ENCODE peak calls at places on chromosomes 12 and 14, in nine cellular contexts. U is neural crest cell; B is hypothalamus; T is NCI-H2081; Q is neuronal stem cell; Z is stimulated activated CD4-positive, alpha-beta T cell treated with anti-CD3 and anti-CD28 coated beads, TNF-alpha, amount 100 ng/mL, for 48 hours; H is islet precursor cell; K is T-helper 1 cell; W is NCI-H69. C is an unnamed sample.

GRCh38 chr14:67529947-67530935 is 2.8 kb upstream of the PLEKHH1 start:
- DNase-seq in U (no peak), B (no peak), T (no peak), Q (no peak), Z (no peak), H (no peak), K (no peak), W (no peak), C (no peak)

GRCh38 chr12:110741795-110742717 is 635 bp downstream of the PPP1CC start:
- DNase-seq in U (no peak), B (no peak), T (peak), Q (peak), Z (no peak), H (no peak), K (peak), W (peak), C (no peak)

GRCh38 chr14:100237735-100238418 is 1.1 kb upstream of the YY1 start:
- DNase-seq in U (no peak), B (peak), T (peak), Q (peak), Z (peak), H (peak), K (peak), W (peak), C (no peak)

GRCh38 chr14:53550776-53551175 is 397.7 kb upstream of the DDHD1 start:
- DNase-seq in U (no peak), B (no peak), T (no peak), Q (no peak), Z (no peak), H (no peak), K (no peak), W (no peak), C (no peak)

GRCh38 chr12:117213295-117213808 is 23.1 kb upstream of the FBXO21 start:
- DNase-seq in U (no peak), B (no peak), T (no peak), Q (no peak), Z (no peak), H (no peak), K (no peak), W (peak), C (no peak)

GRCh38 chr12:131829351-131829794 is 1.2 kb downstream of the MMP17 start:
- DNase-seq in U (no peak), B (no peak), T (no peak), Q (no peak), Z (no peak), H (peak), K (no peak), W (peak), C (no peak)

GRCh38 chr12:68109444-68110217 is 49.9 kb downstream of the IFNG start:
- DNase-seq in U (no peak), B (no peak), T (no peak), Q (no peak), Z (no peak), H (no peak), K (no peak), W (no peak), C (no peak)

GRCh38 chr14:42930058-42930457 is 1323.4 kb downstream of the LRFN5 start:
- DNase-seq in U (no peak), B (no peak), T (peak), Q (no peak), Z (no peak), H (no peak), K (no peak), W (peak), C (no peak)

GRCh38 chr12:52307836-52308806 is 13.1 kb downstream of the KRT83 start:
- DNase-seq in U (peak), B (peak), T (peak), Q (peak), Z (no peak), H (peak), K (peak), W (peak), C (peak)

GRCh38 chr14:56810850-56811595 is 744 bp upstream of the OTX2 start:
- DNase-seq in U (no peak), B (no peak), T (no peak), Q (no peak), Z (no peak), H (no peak), K (no peak), W (no peak), C (no peak)

GRCh38 chr12:109232731-109233130 is 76.4 kb downstream of the FOXN4 start:
- DNase-seq in U (no peak), B (no peak), T (no peak), Q (no peak), Z (no peak), H (no peak), K (no peak), W (no peak), C (no peak)

GRCh38 chr14:91383439-91383838 is 34.2 kb downstream of the CCDC88C start:
- DNase-seq in U (no peak), B (no peak), T (no peak), Q (no peak), Z (no peak), H (no peak), K (no peak), W (peak), C (no peak)

GRCh38 chr14:104144911-104145825 is 6.8 kb downstream of the KIF26A start:
- DNase-seq in U (no peak), B (no peak), T (no peak), Q (no peak), Z (no peak), H (peak), K (no peak), W (no peak), C (no peak)

GRCh38 chr12:48882325-48882687 is 16.6 kb upstream of the RND1 start:
- DNase-seq in U (no peak), B (no peak), T (no peak), Q (no peak), Z (no peak), H (peak), K (no peak), W (peak), C (no peak)

GRCh38 chr14:104051092-104051813 is 34.2 kb upstream of the ASPG start:
- DNase-seq in U (no peak), B (no peak), T (no peak), Q (no peak), Z (no peak), H (no peak), K (no peak), W (no peak), C (no peak)

GRCh38 chr14:49621114-49621881 is 699 bp downstream of the MGAT2 start:
- DNase-seq in U (peak), B (peak), T (peak), Q (no peak), Z (no peak), H (peak), K (no peak), W (peak), C (no peak)

GRCh38 chr12:51047655-51048540 is at the start of gene LETMD1:
- DNase-seq in U (peak), B (peak), T (peak), Q (peak), Z (peak), H (peak), K (peak), W (peak), C (peak)

GRCh38 chr14:57485635-57486034 is 8.0 kb downstream of the CCDC198 start:
- DNase-seq in U (no peak), B (no peak), T (no peak), Q (no peak), Z (no peak), H (no peak), K (no peak), W (no peak), C (no peak)

GRCh38 chr12:110266980-110267620 is 13.9 kb upstream of the ATP2A2 start:
- DNase-seq in U (no peak), B (no peak), T (peak), Q (no peak), Z (no peak), H (no peak), K (no peak), W (peak), C (peak)

GRCh38 chr12:4037747-4038312 is 164.6 kb upstream of the PARP11 start:
- DNase-seq in U (peak), B (peak), T (no peak), Q (no peak), Z (no peak), H (no peak), K (no peak), W (peak), C (no peak)

GRCh38 chr14:99755068-99755405 is 38.2 kb upstream of the EML1 start:
- DNase-seq in U (no peak), B (no peak), T (no peak), Q (no peak), Z (no peak), H (no peak), K (no peak), W (no peak), C (no peak)

GRCh38 chr12:93722757-93723567 is 45.8 kb downstream of the CRADD start:
- DNase-seq in U (no peak), B (no peak), T (no peak), Q (no peak), Z (no peak), H (no peak), K (no peak), W (peak), C (no peak)

GRCh38 chr12:46082473-46082872 is 92.1 kb upstream of the SCAF11 start:
- DNase-seq in U (no peak), B (no peak), T (no peak), Q (no peak), Z (no peak), H (no peak), K (no peak), W (no peak), C (no peak)

GRCh38 chr12:53579545-53579955 is 46.6 kb downstream of the ATF7 start:
- DNase-seq in U (no peak), B (no peak), T (no peak), Q (no peak), Z (no peak), H (no peak), K (no peak), W (no peak), C (no peak)

GRCh38 chr12:40559865-40560264 is 132.4 kb upstream of the CNTN1 start:
- DNase-seq in U (no peak), B (no peak), T (no peak), Q (no peak), Z (no peak), H (no peak), K (no peak), W (no peak), C (no peak)

GRCh38 chr14:55802986-55803431 is 223.0 kb downstream of the KTN1 start:
- DNase-seq in U (no peak), B (no peak), T (no peak), Q (no peak), Z (no peak), H (no peak), K (peak), W (peak), C (no peak)

GRCh38 chr12:24661657-24662096 is 287.2 kb downstream of the BCAT1 start:
- DNase-seq in U (no peak), B (peak), T (no peak), Q (no peak), Z (no peak), H (no peak), K (no peak), W (no peak), C (peak)

GRCh38 chr12:107436376-107436775 is 249.2 kb upstream of the PWP1 start:
- DNase-seq in U (no peak), B (no peak), T (no peak), Q (no peak), Z (no peak), H (peak), K (no peak), W (no peak), C (no peak)

GRCh38 chr12:96989916-96990315 is 82.9 kb downstream of the NEDD1 start:
- DNase-seq in U (no peak), B (no peak), T (peak), Q (peak), Z (no peak), H (peak), K (no peak), W (peak), C (no peak)